ENCODE peak calls at places on chromosome 17, in nine cellular contexts. A, D, N, Q, G, F, S, H and B are unnamed samples.

GRCh38 chr17:78665952-78666920 is 89.0 kb upstream of the DNAH17 start:
- DNase-seq in F (no peak), N (peak), A (no peak), G (no peak), H (peak), D (no peak), S (peak), Q (peak), B (peak)

GRCh38 chr17:60442271-60443201 is 20.2 kb downstream of the CHCT1 start:
- DNase-seq in D (no peak), G (no peak), A (no peak), S (no peak), H (no peak), Q (peak), N (no peak), F (no peak), B (no peak)

GRCh38 chr17:81049973-81050551 is 15.1 kb downstream of the BAIAP2 start:
- DNase-seq in F (no peak), A (peak), G (no peak), S (peak), H (peak), N (no peak), D (no peak), Q (no peak), B (no peak)

GRCh38 chr17:78132086-78132676 is 1.6 kb downstream of the TMC8 start:
- DNase-seq in G (no peak), F (no peak), A (no peak), D (peak), N (peak), Q (no peak), H (no peak), S (peak), B (no peak)

GRCh38 chr17:50290074-50290702 is 15.9 kb downstream of the TMEM92 start:
- DNase-seq in H (peak), Q (peak), N (no peak), A (peak), S (peak), D (no peak), F (no peak), G (peak), B (no peak)

GRCh38 chr17:18039535-18040286 is 503 bp downstream of the GID4 start:
- DNase-seq in Q (peak), A (no peak), S (peak), H (peak), F (peak), G (no peak), N (no peak), D (peak), B (peak)

GRCh38 chr17:7408341-7408740 is 696 bp downstream of the NLGN2 start:
- DNase-seq in Q (no peak), A (no peak), D (no peak), H (no peak), N (peak), G (no peak), S (no peak), F (no peak), B (no peak)

GRCh38 chr17:66369830-66370229 is 67.4 kb downstream of the PRKCA start:
- DNase-seq in Q (no peak), D (no peak), A (no peak), G (no peak), H (no peak), F (no peak), N (no peak), S (no peak), B (no peak)

GRCh38 chr17:50380369-50381259 is 7.6 kb downstream of the EME1 start:
- DNase-seq in H (no peak), S (no peak), N (no peak), Q (no peak), F (no peak), A (no peak), G (no peak), D (no peak), B (no peak)

GRCh38 chr17:48997827-48998556 is 807 bp downstream of the IGF2BP1 start:
- DNase-seq in S (no peak), N (no peak), G (no peak), D (peak), H (no peak), Q (peak), A (no peak), F (no peak), B (peak)

GRCh38 chr17:8494021-8494420 is 58.3 kb downstream of the NDEL1 start:
- DNase-seq in H (no peak), Q (no peak), S (no peak), A (no peak), G (no peak), F (no peak), D (no peak), N (no peak), B (no peak)

GRCh38 chr17:32805029-32805976 is 71.6 kb downstream of the MYO1D start:
- DNase-seq in S (no peak), A (no peak), D (no peak), H (no peak), Q (no peak), F (no peak), N (no peak), G (no peak), B (no peak)

GRCh38 chr17:36188891-36189306 is 7.7 kb downstream of the CCL3L1 start:
- DNase-seq in D (no peak), G (no peak), A (no peak), Q (no peak), F (no peak), S (no peak), N (peak), H (no peak), B (no peak)

GRCh38 chr17:19248923-19249574 is 11.9 kb downstream of the EPN2 start:
- DNase-seq in F (no peak), H (peak), N (no peak), S (peak), G (peak), A (no peak), Q (peak), D (no peak), B (no peak)

GRCh38 chr17:80845863-80846671 is 145.6 kb upstream of the CHMP6 start:
- DNase-seq in Q (no peak), S (no peak), G (no peak), D (no peak), A (no peak), H (peak), F (no peak), N (no peak), B (no peak)

GRCh38 chr17:68794636-68795503 is 160.3 kb downstream of the ABCA8 start:
- DNase-seq in S (no peak), F (no peak), G (no peak), H (no peak), A (no peak), N (no peak), Q (peak), D (no peak), B (no peak)

GRCh38 chr17:67399676-67400075 is 22.6 kb downstream of the PITPNC1 start:
- DNase-seq in H (no peak), A (no peak), D (no peak), N (no peak), F (no peak), Q (no peak), G (no peak), S (no peak), B (no peak)

GRCh38 chr17:46765491-46765890 is 53.0 kb downstream of the WNT3 start:
- DNase-seq in S (no peak), G (no peak), H (no peak), Q (no peak), D (no peak), N (no peak), F (no peak), A (no peak), B (no peak)

GRCh38 chr17:42325026-42325425 is 36.7 kb downstream of the STAT5A start:
- DNase-seq in G (peak), F (no peak), N (no peak), H (peak), S (peak), A (no peak), D (no peak), Q (peak), B (no peak)

GRCh38 chr17:49554694-49555494 is 20.8 kb upstream of the NXPH3 start:
- DNase-seq in F (no peak), S (no peak), A (no peak), D (no peak), N (no peak), G (no peak), H (no peak), Q (no peak), B (no peak)

GRCh38 chr17:9780552-9780951 is 10.8 kb downstream of the DHRS7C start:
- DNase-seq in F (no peak), A (no peak), D (no peak), H (no peak), S (no peak), Q (no peak), G (no peak), N (no peak), B (no peak)

GRCh38 chr17:43477832-43478634 is 5.7 kb upstream of the DHX8 start:
- DNase-seq in S (no peak), D (no peak), Q (no peak), G (no peak), F (peak), H (no peak), A (no peak), N (no peak), B (no peak)

GRCh38 chr17:58333396-58334207 is 5.0 kb upstream of the TSPOAP1 start:
- DNase-seq in H (no peak), N (no peak), G (no peak), Q (no peak), S (no peak), F (no peak), D (peak), A (no peak), B (no peak)

GRCh38 chr17:65633146-65633881 is 71.9 kb upstream of the AXIN2 start:
- DNase-seq in F (no peak), A (no peak), N (no peak), Q (no peak), S (no peak), D (no peak), H (no peak), G (no peak), B (no peak)

GRCh38 chr17:74592087-74592990 is at the start of gene CD300LD:
- DNase-seq in A (no peak), G (no peak), S (no peak), F (no peak), D (no peak), Q (no peak), N (no peak), H (no peak), B (no peak)

GRCh38 chr17:40791808-40792436 is 7.8 kb downstream of the KRT28 start:
- DNase-seq in H (no peak), Q (peak), A (no peak), S (no peak), D (no peak), N (no peak), F (no peak), G (no peak), B (no peak)

GRCh38 chr17:82890339-82890730 is 50.5 kb upstream of the ZNF750 start:
- DNase-seq in H (no peak), F (no peak), A (no peak), Q (no peak), D (no peak), S (peak), G (no peak), N (no peak), B (no peak)

GRCh38 chr17:72381597-72382397 is 261.0 kb downstream of the SOX9 start:
- DNase-seq in D (peak), N (no peak), A (no peak), H (no peak), G (no peak), Q (no peak), S (no peak), F (no peak), B (no peak)

GRCh38 chr17:57622886-57623433 is 122.1 kb downstream of the CCDC182 start:
- DNase-seq in H (no peak), S (no peak), Q (peak), A (peak), F (no peak), G (peak), N (no peak), D (no peak), B (peak)

GRCh38 chr17:57662644-57663308 is 82.3 kb downstream of the CCDC182 start:
- DNase-seq in H (peak), N (peak), D (peak), S (peak), Q (peak), F (peak), G (peak), A (peak), B (peak)

GRCh38 chr17:4900231-4901107 is 1.1 kb downstream of the C17orf107 start:
- DNase-seq in N (peak), Q (no peak), F (no peak), H (no peak), D (peak), G (no peak), A (no peak), S (peak), B (peak)

GRCh38 chr17:4903051-4903818 is at the start of gene CHRNE:
- DNase-seq in Q (peak), D (peak), F (peak), S (peak), N (peak), G (no peak), A (peak), H (peak), B (peak)

GRCh38 chr17:4901648-4902344 is 1.1 kb downstream of the CHRNE start:
- DNase-seq in G (no peak), D (no peak), S (peak), F (no peak), N (peak), Q (no peak), H (no peak), A (peak), B (no peak)

GRCh38 chr17:4901108-4901647 is 1.7 kb downstream of the CHRNE start:
- DNase-seq in D (no peak), F (no peak), H (no peak), G (no peak), A (no peak), N (no peak), S (no peak), Q (no peak), B (no peak)

GRCh38 chr17:4902540-4902939 is 358 bp downstream of the CHRNE start:
- DNase-seq in D (no peak), H (no peak), N (no peak), F (no peak), S (no peak), Q (no peak), G (no peak), A (no peak), B (no peak)
- TF ChIP-seq CTCF in D (no peak), H (no peak), N (no peak), F (no peak), S (no peak), Q (no peak), G (no peak), A (no peak), B (no peak)

GRCh38 chr17:76153640-76154039 is 12.6 kb upstream of the FOXJ1 start:
- DNase-seq in N (no peak), H (no peak), Q (peak), S (no peak), G (no peak), A (peak), D (no peak), F (no peak), B (no peak)
- TF ChIP-seq CTCF in N (no peak), H (peak), Q (peak), S (no peak), G (peak), A (no peak), D (no peak), F (no peak), B (peak)

GRCh38 chr17:55177914-55178217 is 86.9 kb upstream of the HLF start:
- DNase-seq in H (no peak), N (no peak), A (no peak), Q (no peak), S (no peak), G (no peak), F (no peak), D (no peak), B (no peak)

GRCh38 chr17:55172612-55173011 is 92.1 kb upstream of the HLF start:
- DNase-seq in F (no peak), A (no peak), G (no peak), Q (no peak), N (no peak), S (no peak), H (no peak), D (no peak), B (no peak)

GRCh38 chr17:55174133-55174532 is 90.6 kb upstream of the HLF start:
- DNase-seq in N (no peak), S (no peak), D (no peak), Q (no peak), A (no peak), G (no peak), F (no peak), H (no peak), B (no peak)

GRCh38 chr17:55175788-55176425 is 88.9 kb upstream of the HLF start:
- DNase-seq in D (no peak), Q (no peak), F (no peak), S (no peak), H (no peak), A (no peak), G (no peak), N (no peak), B (no peak)

GRCh38 chr17:55177159-55177913 is 87.4 kb upstream of the HLF start:
- DNase-seq in H (no peak), S (no peak), A (no peak), F (no peak), G (no peak), D (peak), N (no peak), Q (peak), B (no peak)
- TF ChIP-seq CTCF in H (no peak), S (no peak), A (no peak), F (peak), G (no peak), D (no peak), N (no peak), Q (peak), B (no peak)

DNA sequence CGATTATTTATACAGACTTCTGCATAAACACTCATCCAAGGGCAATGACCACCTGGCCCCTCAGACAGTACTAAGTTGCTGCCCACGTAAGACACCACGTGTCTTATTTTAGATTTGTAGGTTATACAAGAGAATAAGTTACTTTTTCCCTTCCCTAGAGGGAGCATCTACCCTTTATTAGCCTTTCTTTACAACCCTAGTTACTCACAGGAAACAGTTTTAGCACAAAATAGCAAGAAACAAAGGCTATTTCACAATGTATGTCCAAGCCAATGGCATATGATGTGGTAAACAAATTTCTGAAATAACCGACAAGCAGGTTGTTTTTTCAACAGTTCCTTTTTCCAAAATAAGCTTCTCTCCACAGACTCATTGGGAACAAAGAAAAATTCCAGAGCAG is 50.1 kb upstream of the ERN1 start:
- DNase-seq in H (no peak), F (no peak), D (no peak), Q (peak), N (no peak), S (no peak), A (no peak), G (no peak), B (no peak)
- TF ChIP-seq CTCF in H (no peak), F (no peak), D (no peak), Q (peak), N (no peak), S (no peak), A (no peak), G (peak), B (no peak)